ENCODE peak calls at places on chromosome 20, in nine cellular contexts. One of them, this sample, is unnamed.

GRCh38 chr20:33789109-33789857 is 21.9 kb upstream of the CHMP4B start:
- DNase-seq in brain microvascular endothelial cell: peak; percentile 87
- DNase-seq in GM12878: no peak
- DNase-seq in activated CD8-positive, alpha-beta memory T cell treated with anti-CD3 and anti-CD28 coated beads, Interleukin-2, amount 50 U/mL, for 48 hours: no peak
- DNase-seq in fibroblast of the conjunctiva: peak; percentile 84
- DNase-seq in activated CD4-positive, CD25-positive, alpha-beta regulatory T cell: no peak
- DNase-seq in EL: peak; percentile 97
- DNase-seq in RPMI7951: peak; percentile 98
- DNase-seq in ascending aorta: peak; percentile 68
- DNase-seq in this sample: peak; percentile 87

GRCh38 chr20:23928788-23929187 is 49.2 kb upstream of the CST5 start:
- DNase-seq in brain microvascular endothelial cell: no peak
- DNase-seq in GM12878: no peak
- DNase-seq in activated CD8-positive, alpha-beta memory T cell treated with anti-CD3 and anti-CD28 coated beads, Interleukin-2, amount 50 U/mL, for 48 hours: no peak
- DNase-seq in fibroblast of the conjunctiva: no peak
- DNase-seq in activated CD4-positive, CD25-positive, alpha-beta regulatory T cell: no peak
- DNase-seq in EL: no peak
- DNase-seq in RPMI7951: no peak
- DNase-seq in ascending aorta: no peak
- DNase-seq in this sample: no peak

GRCh38 chr20:11850901-11851300 is 66.8 kb upstream of the BTBD3 start:
- DNase-seq in brain microvascular endothelial cell: peak; percentile 43
- DNase-seq in GM12878: no peak
- DNase-seq in activated CD8-positive, alpha-beta memory T cell treated with anti-CD3 and anti-CD28 coated beads, Interleukin-2, amount 50 U/mL, for 48 hours: no peak
- DNase-seq in fibroblast of the conjunctiva: no peak
- DNase-seq in activated CD4-positive, CD25-positive, alpha-beta regulatory T cell: no peak
- DNase-seq in EL: peak; percentile 82
- DNase-seq in RPMI7951: peak; percentile 21
- DNase-seq in ascending aorta: no peak
- DNase-seq in this sample: no peak

GRCh38 chr20:44979090-44979621 is 12.8 kb downstream of the STK4 start:
- DNase-seq in brain microvascular endothelial cell: peak; percentile 63
- DNase-seq in GM12878: peak; percentile 82
- DNase-seq in activated CD8-positive, alpha-beta memory T cell treated with anti-CD3 and anti-CD28 coated beads, Interleukin-2, amount 50 U/mL, for 48 hours: no peak
- DNase-seq in fibroblast of the conjunctiva: no peak
- DNase-seq in activated CD4-positive, CD25-positive, alpha-beta regulatory T cell: no peak
- DNase-seq in EL: peak; percentile 42
- DNase-seq in RPMI7951: peak; percentile 60
- DNase-seq in ascending aorta: peak; percentile 69
- DNase-seq in this sample: no peak

GRCh38 chr20:36470482-36471062 is 70.7 kb upstream of the MYL9 start:
- DNase-seq in brain microvascular endothelial cell: no peak
- DNase-seq in GM12878: no peak
- DNase-seq in activated CD8-positive, alpha-beta memory T cell treated with anti-CD3 and anti-CD28 coated beads, Interleukin-2, amount 50 U/mL, for 48 hours: no peak
- DNase-seq in fibroblast of the conjunctiva: no peak
- DNase-seq in activated CD4-positive, CD25-positive, alpha-beta regulatory T cell: no peak
- DNase-seq in EL: no peak
- DNase-seq in RPMI7951: no peak
- DNase-seq in ascending aorta: no peak
- DNase-seq in this sample: no peak

GRCh38 chr20:19212524-19213502 is at the start of gene SLC24A3:
- DNase-seq in brain microvascular endothelial cell: no peak
- DNase-seq in GM12878: no peak
- DNase-seq in activated CD8-positive, alpha-beta memory T cell treated with anti-CD3 and anti-CD28 coated beads, Interleukin-2, amount 50 U/mL, for 48 hours: no peak
- DNase-seq in fibroblast of the conjunctiva: peak; percentile 9
- DNase-seq in activated CD4-positive, CD25-positive, alpha-beta regulatory T cell: no peak
- DNase-seq in EL: peak; percentile 59
- DNase-seq in RPMI7951: peak; percentile 82
- DNase-seq in ascending aorta: peak; percentile 83
- DNase-seq in this sample: peak; percentile 78

GRCh38 chr20:44780226-44780625 is 30.1 kb downstream of the RIMS4 start:
- DNase-seq in brain microvascular endothelial cell: peak; percentile 32
- DNase-seq in GM12878: no peak
- DNase-seq in activated CD8-positive, alpha-beta memory T cell treated with anti-CD3 and anti-CD28 coated beads, Interleukin-2, amount 50 U/mL, for 48 hours: peak; percentile 75
- DNase-seq in fibroblast of the conjunctiva: no peak
- DNase-seq in activated CD4-positive, CD25-positive, alpha-beta regulatory T cell: no peak
- DNase-seq in EL: peak; percentile 50
- DNase-seq in RPMI7951: peak; percentile 63
- DNase-seq in ascending aorta: no peak
- DNase-seq in this sample: no peak

GRCh38 chr20:35299780-35300179 is 7.6 kb upstream of the FAM83C start:
- DNase-seq in brain microvascular endothelial cell: no peak
- DNase-seq in GM12878: no peak
- DNase-seq in activated CD8-positive, alpha-beta memory T cell treated with anti-CD3 and anti-CD28 coated beads, Interleukin-2, amount 50 U/mL, for 48 hours: no peak
- DNase-seq in fibroblast of the conjunctiva: no peak
- DNase-seq in activated CD4-positive, CD25-positive, alpha-beta regulatory T cell: no peak
- DNase-seq in EL: no peak
- DNase-seq in RPMI7951: no peak
- DNase-seq in ascending aorta: no peak
- DNase-seq in this sample: no peak

GRCh38 chr20:17024513-17025105 is 202.2 kb upstream of the PCSK2 start:
- DNase-seq in brain microvascular endothelial cell: no peak
- DNase-seq in GM12878: no peak
- DNase-seq in activated CD8-positive, alpha-beta memory T cell treated with anti-CD3 and anti-CD28 coated beads, Interleukin-2, amount 50 U/mL, for 48 hours: no peak
- DNase-seq in fibroblast of the conjunctiva: no peak
- DNase-seq in activated CD4-positive, CD25-positive, alpha-beta regulatory T cell: no peak
- DNase-seq in EL: peak; percentile 46
- DNase-seq in RPMI7951: peak; percentile 79
- DNase-seq in ascending aorta: no peak
- DNase-seq in this sample: no peak

GRCh38 chr20:22762576-22763256 is 178.3 kb upstream of the FOXA2 start:
- DNase-seq in brain microvascular endothelial cell: no peak
- DNase-seq in GM12878: no peak
- DNase-seq in activated CD8-positive, alpha-beta memory T cell treated with anti-CD3 and anti-CD28 coated beads, Interleukin-2, amount 50 U/mL, for 48 hours: no peak
- DNase-seq in fibroblast of the conjunctiva: no peak
- DNase-seq in activated CD4-positive, CD25-positive, alpha-beta regulatory T cell: no peak
- DNase-seq in EL: peak; percentile 3
- DNase-seq in RPMI7951: peak; percentile 39
- DNase-seq in ascending aorta: no peak
- DNase-seq in this sample: no peak

GRCh38 chr20:39576786-39577185 is 614.6 kb downstream of the DHX35 start:
- DNase-seq in brain microvascular endothelial cell: peak; percentile 43
- DNase-seq in GM12878: no peak
- DNase-seq in activated CD8-positive, alpha-beta memory T cell treated with anti-CD3 and anti-CD28 coated beads, Interleukin-2, amount 50 U/mL, for 48 hours: no peak
- DNase-seq in fibroblast of the conjunctiva: no peak
- DNase-seq in activated CD4-positive, CD25-positive, alpha-beta regulatory T cell: no peak
- DNase-seq in EL: no peak
- DNase-seq in RPMI7951: peak; percentile 60
- DNase-seq in ascending aorta: no peak
- DNase-seq in this sample: no peak

GRCh38 chr20:21166801-21167200 is 40.9 kb downstream of the KIZ start:
- DNase-seq in brain microvascular endothelial cell: no peak
- DNase-seq in GM12878: no peak
- DNase-seq in activated CD8-positive, alpha-beta memory T cell treated with anti-CD3 and anti-CD28 coated beads, Interleukin-2, amount 50 U/mL, for 48 hours: no peak
- DNase-seq in fibroblast of the conjunctiva: no peak
- DNase-seq in activated CD4-positive, CD25-positive, alpha-beta regulatory T cell: no peak
- DNase-seq in EL: peak; percentile 17
- DNase-seq in RPMI7951: peak; percentile 32
- DNase-seq in ascending aorta: no peak
- DNase-seq in this sample: no peak

GRCh38 chr20:53829706-53830521 is 236.3 kb upstream of the ZNF217 start:
- DNase-seq in brain microvascular endothelial cell: peak; percentile 46
- DNase-seq in GM12878: no peak
- DNase-seq in activated CD8-positive, alpha-beta memory T cell treated with anti-CD3 and anti-CD28 coated beads, Interleukin-2, amount 50 U/mL, for 48 hours: no peak
- DNase-seq in fibroblast of the conjunctiva: no peak
- DNase-seq in activated CD4-positive, CD25-positive, alpha-beta regulatory T cell: no peak
- DNase-seq in EL: peak; percentile 57
- DNase-seq in RPMI7951: peak; percentile 62
- DNase-seq in ascending aorta: no peak
- DNase-seq in this sample: no peak

GRCh38 chr20:40868568-40869223 is 159.9 kb upstream of the TOP1 start:
- DNase-seq in brain microvascular endothelial cell: peak; percentile 82
- DNase-seq in GM12878: no peak
- DNase-seq in activated CD8-positive, alpha-beta memory T cell treated with anti-CD3 and anti-CD28 coated beads, Interleukin-2, amount 50 U/mL, for 48 hours: no peak
- DNase-seq in fibroblast of the conjunctiva: peak; percentile 74
- DNase-seq in activated CD4-positive, CD25-positive, alpha-beta regulatory T cell: no peak
- DNase-seq in EL: peak; percentile 69
- DNase-seq in RPMI7951: peak; percentile 95
- DNase-seq in ascending aorta: peak; percentile 77
- DNase-seq in this sample: no peak

GRCh38 chr20:5865604-5866003 is 84.7 kb downstream of the TRMT6 start:
- DNase-seq in brain microvascular endothelial cell: no peak
- DNase-seq in GM12878: no peak
- DNase-seq in activated CD8-positive, alpha-beta memory T cell treated with anti-CD3 and anti-CD28 coated beads, Interleukin-2, amount 50 U/mL, for 48 hours: no peak
- DNase-seq in fibroblast of the conjunctiva: no peak
- DNase-seq in activated CD4-positive, CD25-positive, alpha-beta regulatory T cell: no peak
- DNase-seq in EL: no peak
- DNase-seq in RPMI7951: no peak
- DNase-seq in ascending aorta: no peak
- DNase-seq in this sample: no peak

This sample was measured in left colon.